ENCODE peak calls at places on chromosomes 11 and 22, in eight cellular contexts. M, C, R, J, I, N, V and K are unnamed samples.

GRCh38 chr11:102269927-102270326 is 47.4 kb upstream of the BIRC3 start:
- DNase-seq in M (peak), C (peak), R (no peak), J (no peak), I (no peak), N (no peak), V (no peak), K (peak)

GRCh38 chr11:71447791-71448256 is 369 bp downstream of the DHCR7 start:
- DNase-seq in M (no peak), C (no peak), R (no peak), J (no peak), I (no peak), N (no peak), V (peak), K (peak)

GRCh38 chr11:47946682-47947575 is 33.4 kb upstream of the PTPRJ start:
- DNase-seq in M (peak), C (peak), R (peak), J (peak), I (peak), N (peak), V (no peak), K (peak)

GRCh38 chr11:74671520-74672196 is 59.6 kb downstream of the CHRDL2 start:
- DNase-seq in M (peak), C (peak), R (no peak), J (no peak), I (no peak), N (peak), V (no peak), K (peak)

GRCh38 chr22:46171940-46172339 is 21.6 kb downstream of the PPARA start:
- DNase-seq in M (peak), C (peak), R (no peak), J (no peak), I (no peak), N (peak), V (no peak), K (peak)

GRCh38 chr11:79050784-79051183 is 390.0 kb downstream of the TENM4 start:
- DNase-seq in M (no peak), C (peak), R (peak), J (no peak), I (no peak), N (no peak), V (no peak), K (no peak)

GRCh38 chr11:128917144-128917684 is 25.5 kb downstream of the TP53AIP1 start:
- DNase-seq in M (no peak), C (no peak), R (no peak), J (no peak), I (no peak), N (no peak), V (no peak), K (no peak)

GRCh38 chr22:31932863-31933262 is 11.5 kb upstream of the YWHAH start:
- DNase-seq in M (no peak), C (no peak), R (no peak), J (no peak), I (no peak), N (no peak), V (no peak), K (peak)

GRCh38 chr11:36453678-36454077 is 56.4 kb downstream of the TRAF6 start:
- DNase-seq in M (peak), C (peak), R (no peak), J (no peak), I (no peak), N (no peak), V (peak), K (no peak)

GRCh38 chr11:130180491-130180890 is 20.9 kb downstream of the ST14 start:
- DNase-seq in M (peak), C (peak), R (no peak), J (no peak), I (no peak), N (no peak), V (peak), K (peak)

GRCh38 chr11:111069076-111069475 is 176.4 kb upstream of the POU2AF2 start:
- DNase-seq in M (peak), C (peak), R (peak), J (no peak), I (no peak), N (no peak), V (no peak), K (no peak)

GRCh38 chr11:119991669-119992068 is 146.2 kb downstream of the TRIM29 start:
- DNase-seq in M (no peak), C (no peak), R (no peak), J (no peak), I (no peak), N (no peak), V (no peak), K (no peak)

GRCh38 chr11:123546515-123546914 is 107.9 kb downstream of the SCN3B start:
- DNase-seq in M (peak), C (peak), R (no peak), J (no peak), I (no peak), N (peak), V (no peak), K (peak)

GRCh38 chr11:95764267-95764898 is 25.2 kb downstream of the FAM76B start:
- DNase-seq in M (peak), C (peak), R (peak), J (no peak), I (no peak), N (no peak), V (peak), K (peak)

GRCh38 chr22:19654338-19654922 is 59.9 kb upstream of the SEPTIN5 start:
- DNase-seq in M (no peak), C (no peak), R (no peak), J (no peak), I (no peak), N (no peak), V (no peak), K (no peak)

GRCh38 chr22:35457729-35458546 is 58.0 kb downstream of the MCM5 start:
- DNase-seq in M (peak), C (peak), R (no peak), J (no peak), I (no peak), N (no peak), V (no peak), K (no peak)

GRCh38 chr22:38946771-38947170 is 10.6 kb upstream of the APOBEC3A start:
- DNase-seq in M (no peak), C (no peak), R (no peak), J (no peak), I (no peak), N (no peak), V (no peak), K (no peak)

GRCh38 chr11:17604201-17604912 is 57.3 kb downstream of the OTOG start:
- DNase-seq in M (no peak), C (no peak), R (no peak), J (no peak), I (no peak), N (no peak), V (no peak), K (no peak)

GRCh38 chr11:102868359-102868758 is 6.4 kb downstream of the MMP12 start:
- DNase-seq in M (peak), C (peak), R (no peak), J (no peak), I (no peak), N (peak), V (no peak), K (peak)

DNA sequence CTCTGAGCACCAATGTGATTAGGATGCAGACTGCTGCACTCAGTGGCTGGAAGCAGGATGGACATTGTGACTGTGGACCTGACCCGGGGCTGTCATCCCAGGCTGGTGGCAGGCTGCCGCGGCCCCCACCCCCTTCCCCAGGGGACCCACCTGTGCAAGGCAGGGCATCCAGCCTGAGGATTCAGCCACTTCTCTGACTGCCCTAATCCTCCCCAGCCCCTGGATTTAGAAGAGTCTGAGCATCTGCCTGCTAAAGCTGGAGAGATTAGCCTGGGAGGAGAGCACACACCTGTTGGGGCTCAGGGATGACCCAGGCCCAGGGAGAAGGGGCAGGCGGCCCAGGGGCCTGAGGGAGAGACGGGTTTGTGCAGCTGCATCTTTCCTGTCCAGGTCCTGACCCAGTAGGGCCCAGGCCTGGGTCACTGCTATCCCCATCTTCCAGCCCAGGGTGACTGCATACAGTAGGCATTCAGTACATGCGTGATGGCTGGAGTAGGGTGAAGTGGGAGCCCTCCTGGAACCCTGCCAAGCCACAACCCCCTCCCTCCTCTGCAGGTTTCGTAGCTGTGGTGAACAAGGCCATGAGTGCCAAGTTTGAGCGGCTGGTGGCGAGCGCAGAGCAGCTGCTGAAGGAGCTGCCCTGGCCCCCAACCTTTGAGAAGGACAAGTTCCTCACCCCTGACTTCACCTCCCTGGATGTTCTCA is 12.1 kb downstream of the DPP3 start:
- DNase-seq in M (no peak), C (no peak), R (no peak), J (no peak), I (no peak), N (no peak), V (no peak), K (no peak)
- H3K4me3 ChIP-seq in M (no peak), C (no peak), R (no peak), J (no peak), I (no peak), N (no peak), V (no peak), K (no peak)

DNA sequence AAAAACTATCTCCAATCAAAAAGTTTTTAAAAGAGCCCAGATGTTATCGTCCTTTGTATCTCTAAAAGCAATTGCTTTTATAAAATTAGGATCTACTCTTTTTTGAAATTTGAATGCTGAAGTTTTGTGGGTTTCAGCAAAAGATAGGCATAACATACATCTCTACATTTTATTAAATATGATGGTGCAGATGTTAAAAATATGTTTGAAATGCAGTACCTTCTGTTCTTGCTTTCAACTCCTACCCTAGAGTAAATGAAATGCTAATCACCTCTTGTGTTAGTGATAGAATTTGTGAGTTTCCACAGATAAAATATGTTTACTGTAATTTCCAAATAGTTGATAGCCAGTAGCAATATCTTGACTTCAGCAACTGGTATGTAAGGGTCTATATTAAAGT is 95.7 kb upstream of the VPREB1 start:
- DNase-seq in M (no peak), C (no peak), R (no peak), J (no peak), I (no peak), N (no peak), V (no peak), K (no peak)
- TF ChIP-seq CTCF in M (no peak), C (no peak), R (no peak), J (no peak), I (no peak), N (no peak), V (no peak), K (no peak)

GRCh38 chr11:117096140-117096972 is 1.9 kb downstream of the SIK3 start:
- DNase-seq in M (no peak), C (no peak), R (no peak), J (no peak), I (no peak), N (peak), V (peak), K (no peak)
- H3K4me3 ChIP-seq in M (peak), C (peak), R (peak), J (no peak), I (peak), N (peak), V (peak), K (peak)

GRCh38 chr11:68968306-68969255 is 12.2 kb downstream of the MRGPRD start:
- DNase-seq in M (no peak), C (no peak), R (no peak), J (no peak), I (no peak), N (no peak), V (no peak), K (peak)
- TF ChIP-seq CTCF in M (no peak), C (peak), R (no peak), J (no peak), I (no peak), N (peak), V (no peak), K (peak)

GRCh38 chr11:107929611-107930200 is 1.5 kb downstream of the RAB39A start:
- DNase-seq in M (no peak), C (no peak), R (no peak), J (no peak), I (no peak), N (no peak), V (no peak), K (no peak)

GRCh38 chr11:107928046-107928766 is at the start of gene RAB39A:
- DNase-seq in M (peak), C (peak), R (peak), J (peak), I (peak), N (peak), V (peak), K (peak)

GRCh38 chr11:107924306-107924705 is 3.9 kb upstream of the RAB39A start:
- DNase-seq in M (no peak), C (no peak), R (no peak), J (no peak), I (no peak), N (no peak), V (no peak), K (no peak)

GRCh38 chr11:107928767-107929507 is 689 bp downstream of the RAB39A start:
- DNase-seq in M (no peak), C (no peak), R (no peak), J (no peak), I (no peak), N (no peak), V (peak), K (no peak)

DNA sequence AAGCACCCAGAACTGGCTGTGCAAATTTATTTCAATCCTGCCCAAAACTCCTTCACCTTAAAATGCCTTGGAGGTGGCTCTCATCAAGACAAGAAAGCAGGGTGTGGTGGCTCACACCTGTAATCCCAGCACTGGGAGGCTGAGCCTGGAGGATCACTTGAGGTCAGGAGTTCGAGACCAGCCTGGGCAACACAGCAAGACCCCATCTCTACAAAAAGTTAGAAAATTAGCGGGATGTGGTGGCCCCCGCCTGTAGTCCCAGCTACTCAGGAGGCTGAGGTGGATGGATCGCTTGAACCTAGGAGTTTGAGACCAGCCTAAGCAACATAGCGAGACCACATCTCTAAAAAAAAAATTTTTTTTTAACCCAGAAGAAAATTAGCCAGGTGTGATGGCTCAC is 689 bp upstream of the RAB39A start:
- DNase-seq in M (no peak), C (no peak), R (no peak), J (no peak), I (no peak), N (no peak), V (no peak), K (no peak)
- H3K4me3 ChIP-seq in M (peak), C (no peak), R (peak), J (no peak), I (no peak), N (no peak), V (peak), K (peak)

GRCh38 chr11:1490651-1491050 is 4.1 kb upstream of the MOB2 start:
- DNase-seq in M (no peak), C (no peak), R (no peak), J (no peak), I (no peak), N (no peak), V (no peak), K (no peak)
- TF ChIP-seq CTCF in M (no peak), C (no peak), R (no peak), J (no peak), I (no peak), N (no peak), V (no peak), K (no peak)

DNA sequence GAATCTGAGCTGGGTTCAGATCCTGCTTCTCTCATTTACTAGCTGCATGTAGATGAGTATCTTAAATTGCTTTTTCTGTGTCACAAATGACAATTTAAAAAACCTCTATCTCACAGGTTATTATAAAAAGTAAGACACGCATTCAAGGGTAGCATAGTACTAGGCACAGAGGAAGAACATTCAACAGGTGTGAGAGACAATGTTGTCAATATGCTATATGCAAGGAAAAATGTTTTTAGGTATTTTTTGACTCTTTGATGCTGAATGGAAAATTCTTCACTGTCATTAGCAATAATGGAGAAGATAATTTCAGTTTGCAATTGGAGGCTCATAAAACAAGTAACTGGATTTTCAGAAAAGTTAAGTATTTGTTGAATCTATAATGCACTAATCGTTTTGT is 81.6 kb downstream of the PIWIL4 start:
- DNase-seq in M (no peak), C (no peak), R (no peak), J (no peak), I (no peak), N (no peak), V (no peak), K (no peak)
- H3K4me3 ChIP-seq in M (no peak), C (no peak), R (no peak), J (no peak), I (no peak), N (no peak), V (no peak), K (no peak)

GRCh38 chr11:1654388-1655167 is 25.0 kb downstream of the KRTAP5-5 start:
- DNase-seq in M (no peak), C (no peak), R (no peak), J (no peak), I (no peak), N (no peak), V (no peak), K (no peak)

GRCh38 chr11:1656670-1657069 is 27.1 kb downstream of the KRTAP5-5 start:
- DNase-seq in M (no peak), C (no peak), R (no peak), J (no peak), I (no peak), N (no peak), V (no peak), K (no peak)

GRCh38 chr11:1655168-1656060 is 25.8 kb downstream of the KRTAP5-5 start:
- DNase-seq in M (no peak), C (no peak), R (no peak), J (no peak), I (no peak), N (no peak), V (no peak), K (no peak)

GRCh38 chr11:1653541-1654387 is 24.2 kb downstream of the KRTAP5-5 start:
- DNase-seq in M (no peak), C (no peak), R (no peak), J (no peak), I (no peak), N (no peak), V (no peak), K (no peak)

GRCh38 chr11:1656061-1656441 is 26.5 kb downstream of the KRTAP5-5 start:
- DNase-seq in M (no peak), C (no peak), R (no peak), J (no peak), I (no peak), N (no peak), V (no peak), K (no peak)
- TF ChIP-seq CTCF in M (no peak), C (no peak), R (no peak), J (no peak), I (no peak), N (no peak), V (no peak), K (no peak)

DNA sequence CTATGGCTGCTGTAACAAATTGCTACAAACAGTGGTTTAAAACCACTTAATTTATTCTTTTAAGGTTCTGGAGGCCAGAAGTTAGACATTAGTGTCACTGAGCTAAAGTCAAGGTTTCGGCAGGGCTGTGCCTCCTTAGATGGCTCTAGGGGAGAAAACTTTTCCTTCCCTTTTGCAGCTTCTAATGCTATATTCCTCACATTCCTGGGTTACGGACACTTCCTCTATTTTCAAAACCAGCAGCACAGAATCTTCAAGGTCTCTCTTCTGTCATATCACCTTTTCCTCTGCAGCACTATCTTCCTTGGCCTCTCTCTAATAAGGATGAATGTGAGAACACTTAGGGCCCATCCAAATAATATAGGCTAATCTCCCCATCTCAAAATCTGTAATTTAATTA is 87.0 kb downstream of the C11orf87 start:
- DNase-seq in M (no peak), C (no peak), R (no peak), J (no peak), I (no peak), N (no peak), V (no peak), K (no peak)
- H3K4me3 ChIP-seq in M (no peak), C (no peak), R (no peak), J (no peak), I (no peak), N (no peak), V (no peak), K (no peak)